ENCODE peak calls at places on chromosomes 4 and X, in five cellular contexts. One of them, this sample, is unnamed.

GRCh38 chr4:6372649-6373525 is 99.5 kb downstream of the PPP2R2C start:
- DNase-seq in T-helper 2 cell: no peak
- DNase-seq in erythroblast: peak
- DNase-seq in sciatic nerve: no peak
- DNase-seq in AG08396: peak
- DNase-seq in this sample: no peak

GRCh38 chr4:73267050-73267449 is 8.5 kb upstream of the ANKRD17 start:
- DNase-seq in T-helper 2 cell: no peak
- DNase-seq in erythroblast: no peak
- DNase-seq in sciatic nerve: no peak
- DNase-seq in AG08396: no peak
- DNase-seq in this sample: no peak

GRCh38 chr4:125306533-125306932 is 8.2 kb upstream of the FAT4 start:
- DNase-seq in T-helper 2 cell: no peak
- DNase-seq in erythroblast: no peak
- DNase-seq in sciatic nerve: no peak
- DNase-seq in AG08396: no peak
- DNase-seq in this sample: no peak

GRCh38 chrX:115972717-115973116 is 197.8 kb upstream of the AGTR2 start:
- DNase-seq in T-helper 2 cell: no peak
- DNase-seq in erythroblast: no peak
- DNase-seq in sciatic nerve: no peak
- DNase-seq in AG08396: no peak
- DNase-seq in this sample: no peak

GRCh38 chrX:7074135-7074907 is 73.2 kb upstream of the STS start:
- DNase-seq in T-helper 2 cell: no peak
- DNase-seq in erythroblast: no peak
- DNase-seq in sciatic nerve: no peak
- DNase-seq in AG08396: peak
- DNase-seq in this sample: no peak

GRCh38 chr4:106659386-106659785 is 290.8 kb upstream of the GIMD1 start:
- DNase-seq in T-helper 2 cell: no peak
- DNase-seq in erythroblast: no peak
- DNase-seq in sciatic nerve: no peak
- DNase-seq in AG08396: no peak
- DNase-seq in this sample: no peak

GRCh38 chrX:31854716-31855115 is 782.9 kb upstream of the FTHL17 start:
- DNase-seq in T-helper 2 cell: no peak
- DNase-seq in erythroblast: no peak
- DNase-seq in sciatic nerve: no peak
- DNase-seq in AG08396: no peak
- DNase-seq in this sample: no peak

GRCh38 chr4:1225272-1226166 is 23.4 kb downstream of the CTBP1 start:
- DNase-seq in T-helper 2 cell: no peak
- DNase-seq in erythroblast: no peak
- DNase-seq in sciatic nerve: no peak
- DNase-seq in AG08396: no peak
- DNase-seq in this sample: no peak

GRCh38 chrX:100643943-100644587 is at the start of gene SRPX2:
- DNase-seq in T-helper 2 cell: no peak
- DNase-seq in erythroblast: no peak
- DNase-seq in sciatic nerve: peak
- DNase-seq in AG08396: peak
- DNase-seq in this sample: peak

GRCh38 chrX:21725498-21725897 is 32.4 kb downstream of the SMPX start:
- DNase-seq in T-helper 2 cell: no peak
- DNase-seq in erythroblast: no peak
- DNase-seq in sciatic nerve: no peak
- DNase-seq in AG08396: peak
- DNase-seq in this sample: no peak

GRCh38 chr4:3285558-3286334 is 7.1 kb upstream of the RGS12 start:
- DNase-seq in T-helper 2 cell: no peak
- DNase-seq in erythroblast: no peak
- DNase-seq in sciatic nerve: peak
- DNase-seq in AG08396: peak
- DNase-seq in this sample: no peak

GRCh38 chr4:8577972-8578371 is 2.2 kb upstream of the GPR78 start:
- DNase-seq in T-helper 2 cell: no peak
- DNase-seq in erythroblast: no peak
- DNase-seq in sciatic nerve: no peak
- DNase-seq in AG08396: no peak
- DNase-seq in this sample: no peak

GRCh38 chr4:158008551-158009218 is 164.1 kb downstream of the GASK1B start:
- DNase-seq in T-helper 2 cell: no peak
- DNase-seq in erythroblast: no peak
- DNase-seq in sciatic nerve: peak
- DNase-seq in AG08396: no peak
- DNase-seq in this sample: no peak

GRCh38 chr4:99856166-99856565 is 38.1 kb downstream of the LAMTOR3 start:
- DNase-seq in T-helper 2 cell: no peak
- DNase-seq in erythroblast: no peak
- DNase-seq in sciatic nerve: no peak
- DNase-seq in AG08396: peak
- DNase-seq in this sample: no peak